ENCODE peak calls at places on chromosome 19, in eight cellular contexts. S, F, D, R, T, X, O and L are unnamed samples.

GRCh38 chr19:53944933-53945332 is 17.8 kb upstream of the CACNG8 start:
- ATAC-seq in R (no peak), T (no peak), O (no peak), S (no peak), F (no peak), X (no peak), D (no peak), L (no peak)

GRCh38 chr19:30664358-30665058 is 292.3 kb downstream of the ZNF536 start:
- ATAC-seq in T (no peak), F (no peak), R (peak; percentile 88), X (no peak), O (peak; percentile 41), D (no peak), S (no peak), L (no peak)

GRCh38 chr19:30799854-30800755 is 427.9 kb downstream of the ZNF536 start:
- ATAC-seq in S (no peak), F (no peak), D (no peak), O (peak; percentile 94), X (no peak), R (peak; percentile 33), T (no peak), L (no peak)

GRCh38 chr19:50780753-50781480 is 9.3 kb upstream of the ACP4 start:
- ATAC-seq in O (no peak), R (no peak), F (no peak), D (no peak), X (no peak), S (no peak), T (no peak), L (no peak)

GRCh38 chr19:947707-948533 is 22.1 kb downstream of the ARID3A start:
- ATAC-seq in R (peak; percentile 50), T (no peak), O (no peak), X (peak; percentile 58), S (peak; percentile 51), F (peak; percentile 65), D (no peak), L (peak; percentile 69)

GRCh38 chr19:15251749-15252397 is 19.6 kb upstream of the EPHX3 start:
- ATAC-seq in T (no peak), X (no peak), O (peak; percentile 91), S (no peak), R (peak; percentile 82), D (no peak), F (no peak), L (no peak)

GRCh38 chr19:39497850-39498261 is 891 bp upstream of the DLL3 start:
- ATAC-seq in X (peak; percentile 22), T (peak; percentile 53), O (peak; percentile 71), R (peak; percentile 15), D (peak; percentile 20), F (no peak), S (peak; percentile 37), L (peak; percentile 38)

GRCh38 chr19:35272122-35272715 is 3.5 kb downstream of the USF2 start:
- ATAC-seq in F (no peak), X (no peak), S (no peak), O (no peak), R (no peak), T (no peak), D (no peak), L (no peak)

GRCh38 chr19:4773047-4773640 is 18.4 kb upstream of the FEM1A start:
- ATAC-seq in O (no peak), X (no peak), S (no peak), R (no peak), F (no peak), T (no peak), D (no peak), L (no peak)

GRCh38 chr19:55618426-55618825 is 5.9 kb downstream of the ZNF784 start:
- ATAC-seq in F (no peak), T (no peak), S (no peak), R (no peak), D (no peak), O (no peak), X (no peak), L (no peak)

GRCh38 chr19:10784257-10784656 is 51.8 kb downstream of the TMED1 start:
- ATAC-seq in D (no peak), X (no peak), S (no peak), R (peak; percentile 34), T (no peak), F (no peak), O (no peak), L (no peak)

GRCh38 chr19:1766800-1767352 is 13.6 kb downstream of the ONECUT3 start:
- ATAC-seq in F (peak; percentile 16), T (no peak), X (no peak), S (peak; percentile 72), D (no peak), O (no peak), R (no peak), L (peak; percentile 49)